ENCODE peak calls at places on chromosome 19, in eight cellular contexts. One of them, this sample, is unnamed.

GRCh38 chr19:40217921-40218890 is at the start of gene TTC9B:
- DNase-seq in BE2C: peak
- DNase-seq in neuronal stem cell: peak
- DNase-seq in type B pancreatic cell: peak
- DNase-seq in amygdala: peak
- DNase-seq in activated CD4-positive, alpha-beta T cell treated with anti-CD3 and anti-CD28 coated beads, Interleukin-2, amount 50 U/mL, for 48 hours: peak
- DNase-seq in fibroblast of the conjunctiva: no peak
- DNase-seq in left cardiac atrium: no peak
- DNase-seq in this sample: no peak

GRCh38 chr19:44282846-44283245 is 22.0 kb downstream of the ZNF235 start:
- DNase-seq in type B pancreatic cell: no peak
- DNase-seq in neuronal stem cell: no peak
- DNase-seq in activated CD4-positive, alpha-beta T cell treated with anti-CD3 and anti-CD28 coated beads, Interleukin-2, amount 50 U/mL, for 48 hours: no peak
- DNase-seq in BE2C: no peak
- DNase-seq in amygdala: no peak
- DNase-seq in left cardiac atrium: no peak
- DNase-seq in fibroblast of the conjunctiva: no peak
- DNase-seq in this sample: no peak

GRCh38 chr19:55700813-55701212 is 25.8 kb downstream of the EPN1 start:
- DNase-seq in type B pancreatic cell: no peak
- DNase-seq in neuronal stem cell: no peak
- DNase-seq in fibroblast of the conjunctiva: no peak
- DNase-seq in left cardiac atrium: no peak
- DNase-seq in BE2C: no peak
- DNase-seq in activated CD4-positive, alpha-beta T cell treated with anti-CD3 and anti-CD28 coated beads, Interleukin-2, amount 50 U/mL, for 48 hours: no peak
- DNase-seq in amygdala: no peak
- DNase-seq in this sample: no peak

GRCh38 chr19:3774621-3775373 is 2.8 kb upstream of the RAX2 start:
- DNase-seq in BE2C: no peak
- DNase-seq in type B pancreatic cell: no peak
- DNase-seq in left cardiac atrium: no peak
- DNase-seq in neuronal stem cell: no peak
- DNase-seq in fibroblast of the conjunctiva: no peak
- DNase-seq in activated CD4-positive, alpha-beta T cell treated with anti-CD3 and anti-CD28 coated beads, Interleukin-2, amount 50 U/mL, for 48 hours: no peak
- DNase-seq in amygdala: no peak
- DNase-seq in this sample: no peak

GRCh38 chr19:49331616-49332055 is 3.6 kb upstream of the CD37 start:
- DNase-seq in BE2C: peak
- DNase-seq in left cardiac atrium: no peak
- DNase-seq in neuronal stem cell: no peak
- DNase-seq in fibroblast of the conjunctiva: peak
- DNase-seq in type B pancreatic cell: no peak
- DNase-seq in activated CD4-positive, alpha-beta T cell treated with anti-CD3 and anti-CD28 coated beads, Interleukin-2, amount 50 U/mL, for 48 hours: peak
- DNase-seq in amygdala: peak
- DNase-seq in this sample: peak

GRCh38 chr19:7533281-7533819 is 2.2 kb upstream of the PNPLA6 start:
- DNase-seq in fibroblast of the conjunctiva: peak
- DNase-seq in BE2C: peak
- DNase-seq in amygdala: no peak
- DNase-seq in type B pancreatic cell: no peak
- DNase-seq in activated CD4-positive, alpha-beta T cell treated with anti-CD3 and anti-CD28 coated beads, Interleukin-2, amount 50 U/mL, for 48 hours: peak
- DNase-seq in left cardiac atrium: peak
- DNase-seq in neuronal stem cell: no peak
- DNase-seq in this sample: peak

GRCh38 chr19:47156861-47157454 is 26.3 kb downstream of the SAE1 start:
- DNase-seq in fibroblast of the conjunctiva: no peak
- DNase-seq in activated CD4-positive, alpha-beta T cell treated with anti-CD3 and anti-CD28 coated beads, Interleukin-2, amount 50 U/mL, for 48 hours: no peak
- DNase-seq in type B pancreatic cell: no peak
- DNase-seq in BE2C: no peak
- DNase-seq in amygdala: no peak
- DNase-seq in neuronal stem cell: no peak
- DNase-seq in left cardiac atrium: no peak
- DNase-seq in this sample: no peak

GRCh38 chr19:34808566-34808965 is 35.6 kb upstream of the ZNF599 start:
- DNase-seq in activated CD4-positive, alpha-beta T cell treated with anti-CD3 and anti-CD28 coated beads, Interleukin-2, amount 50 U/mL, for 48 hours: no peak
- DNase-seq in amygdala: no peak
- DNase-seq in neuronal stem cell: no peak
- DNase-seq in BE2C: no peak
- DNase-seq in left cardiac atrium: no peak
- DNase-seq in type B pancreatic cell: no peak
- DNase-seq in fibroblast of the conjunctiva: no peak
- DNase-seq in this sample: peak

GRCh38 chr19:38526430-38526829 is 91.3 kb downstream of the MAP4K1 start:
- DNase-seq in fibroblast of the conjunctiva: no peak
- DNase-seq in type B pancreatic cell: no peak
- DNase-seq in BE2C: no peak
- DNase-seq in amygdala: no peak
- DNase-seq in activated CD4-positive, alpha-beta T cell treated with anti-CD3 and anti-CD28 coated beads, Interleukin-2, amount 50 U/mL, for 48 hours: no peak
- DNase-seq in neuronal stem cell: no peak
- DNase-seq in left cardiac atrium: no peak
- DNase-seq in this sample: no peak

GRCh38 chr19:47469719-47470118 is 2.0 kb downstream of the SLC8A2 start:
- DNase-seq in fibroblast of the conjunctiva: no peak
- DNase-seq in BE2C: no peak
- DNase-seq in amygdala: no peak
- DNase-seq in type B pancreatic cell: no peak
- DNase-seq in activated CD4-positive, alpha-beta T cell treated with anti-CD3 and anti-CD28 coated beads, Interleukin-2, amount 50 U/mL, for 48 hours: no peak
- DNase-seq in left cardiac atrium: no peak
- DNase-seq in neuronal stem cell: no peak
- DNase-seq in this sample: no peak

GRCh38 chr19:8973501-8974091 is 36.6 kb downstream of the MUC16 start:
- DNase-seq in left cardiac atrium: no peak
- DNase-seq in type B pancreatic cell: no peak
- DNase-seq in neuronal stem cell: no peak
- DNase-seq in amygdala: no peak
- DNase-seq in fibroblast of the conjunctiva: no peak
- DNase-seq in BE2C: no peak
- DNase-seq in activated CD4-positive, alpha-beta T cell treated with anti-CD3 and anti-CD28 coated beads, Interleukin-2, amount 50 U/mL, for 48 hours: no peak
- DNase-seq in this sample: no peak

GRCh38 chr19:48351341-48351752 is 12.4 kb downstream of the TMEM143 start:
- DNase-seq in left cardiac atrium: peak
- DNase-seq in neuronal stem cell: peak
- DNase-seq in BE2C: peak
- DNase-seq in amygdala: no peak
- DNase-seq in type B pancreatic cell: no peak
- DNase-seq in fibroblast of the conjunctiva: no peak
- DNase-seq in activated CD4-positive, alpha-beta T cell treated with anti-CD3 and anti-CD28 coated beads, Interleukin-2, amount 50 U/mL, for 48 hours: peak
- DNase-seq in this sample: no peak

GRCh38 chr19:56995298-56995697 is 124.5 kb upstream of the USP29 start:
- DNase-seq in neuronal stem cell: no peak
- DNase-seq in BE2C: no peak
- DNase-seq in amygdala: no peak
- DNase-seq in type B pancreatic cell: no peak
- DNase-seq in fibroblast of the conjunctiva: no peak
- DNase-seq in left cardiac atrium: no peak
- DNase-seq in activated CD4-positive, alpha-beta T cell treated with anti-CD3 and anti-CD28 coated beads, Interleukin-2, amount 50 U/mL, for 48 hours: no peak
- DNase-seq in this sample: no peak

GRCh38 chr19:53365899-53366493 is 491 bp downstream of the ZNF525 start:
- DNase-seq in activated CD4-positive, alpha-beta T cell treated with anti-CD3 and anti-CD28 coated beads, Interleukin-2, amount 50 U/mL, for 48 hours: peak
- DNase-seq in neuronal stem cell: no peak
- DNase-seq in type B pancreatic cell: no peak
- DNase-seq in amygdala: no peak
- DNase-seq in BE2C: peak
- DNase-seq in left cardiac atrium: peak
- DNase-seq in fibroblast of the conjunctiva: no peak
- DNase-seq in this sample: no peak

GRCh38 chr19:42693760-42694350 is 46.4 kb downstream of the PSG3 start:
- DNase-seq in left cardiac atrium: no peak
- DNase-seq in BE2C: peak
- DNase-seq in fibroblast of the conjunctiva: peak
- DNase-seq in activated CD4-positive, alpha-beta T cell treated with anti-CD3 and anti-CD28 coated beads, Interleukin-2, amount 50 U/mL, for 48 hours: peak
- DNase-seq in type B pancreatic cell: no peak
- DNase-seq in neuronal stem cell: no peak
- DNase-seq in amygdala: no peak
- DNase-seq in this sample: peak

GRCh38 chr19:49637865-49638350 is 2.0 kb downstream of the RRAS start:
- DNase-seq in amygdala: no peak
- DNase-seq in neuronal stem cell: no peak
- DNase-seq in type B pancreatic cell: no peak
- DNase-seq in activated CD4-positive, alpha-beta T cell treated with anti-CD3 and anti-CD28 coated beads, Interleukin-2, amount 50 U/mL, for 48 hours: no peak
- DNase-seq in BE2C: peak
- DNase-seq in fibroblast of the conjunctiva: peak
- DNase-seq in left cardiac atrium: peak
- DNase-seq in this sample: peak

GRCh38 chr19:39085392-39085791 is 1.2 kb downstream of the ACP7 start:
- DNase-seq in left cardiac atrium: no peak
- DNase-seq in BE2C: no peak
- DNase-seq in activated CD4-positive, alpha-beta T cell treated with anti-CD3 and anti-CD28 coated beads, Interleukin-2, amount 50 U/mL, for 48 hours: no peak
- DNase-seq in type B pancreatic cell: no peak
- DNase-seq in neuronal stem cell: no peak
- DNase-seq in amygdala: no peak
- DNase-seq in fibroblast of the conjunctiva: no peak
- DNase-seq in this sample: no peak

GRCh38 chr19:32829345-32829896 is 40.1 kb downstream of the SLC7A9 start:
- DNase-seq in activated CD4-positive, alpha-beta T cell treated with anti-CD3 and anti-CD28 coated beads, Interleukin-2, amount 50 U/mL, for 48 hours: peak
- DNase-seq in neuronal stem cell: no peak
- DNase-seq in BE2C: no peak
- DNase-seq in fibroblast of the conjunctiva: no peak
- DNase-seq in amygdala: no peak
- DNase-seq in type B pancreatic cell: no peak
- DNase-seq in left cardiac atrium: no peak
- DNase-seq in this sample: no peak

GRCh38 chr19:45173816-45174215 is 4.2 kb downstream of the TRAPPC6A start:
- DNase-seq in neuronal stem cell: no peak
- DNase-seq in type B pancreatic cell: no peak
- DNase-seq in BE2C: no peak
- DNase-seq in amygdala: no peak
- DNase-seq in fibroblast of the conjunctiva: no peak
- DNase-seq in activated CD4-positive, alpha-beta T cell treated with anti-CD3 and anti-CD28 coated beads, Interleukin-2, amount 50 U/mL, for 48 hours: no peak
- DNase-seq in left cardiac atrium: no peak
- DNase-seq in this sample: peak

GRCh38 chr19:37594982-37595382 is 306 bp downstream of the ZNF540 start:
- DNase-seq in left cardiac atrium: peak
- DNase-seq in type B pancreatic cell: no peak
- DNase-seq in BE2C: no peak
- DNase-seq in amygdala: peak
- DNase-seq in activated CD4-positive, alpha-beta T cell treated with anti-CD3 and anti-CD28 coated beads, Interleukin-2, amount 50 U/mL, for 48 hours: peak
- DNase-seq in fibroblast of the conjunctiva: no peak
- DNase-seq in neuronal stem cell: no peak
- DNase-seq in this sample: peak

GRCh38 chr19:15759962-15760565 is 22.3 kb downstream of the OR10H3 start:
- DNase-seq in amygdala: no peak
- DNase-seq in neuronal stem cell: no peak
- DNase-seq in left cardiac atrium: no peak
- DNase-seq in activated CD4-positive, alpha-beta T cell treated with anti-CD3 and anti-CD28 coated beads, Interleukin-2, amount 50 U/mL, for 48 hours: peak
- DNase-seq in type B pancreatic cell: no peak
- DNase-seq in fibroblast of the conjunctiva: no peak
- DNase-seq in BE2C: peak
- DNase-seq in this sample: no peak

GRCh38 chr19:16062789-16063188 is 13.5 kb upstream of the TPM4 start:
- DNase-seq in activated CD4-positive, alpha-beta T cell treated with anti-CD3 and anti-CD28 coated beads, Interleukin-2, amount 50 U/mL, for 48 hours: peak
- DNase-seq in BE2C: peak
- DNase-seq in neuronal stem cell: no peak
- DNase-seq in left cardiac atrium: peak
- DNase-seq in amygdala: no peak
- DNase-seq in fibroblast of the conjunctiva: no peak
- DNase-seq in type B pancreatic cell: no peak
- DNase-seq in this sample: no peak

GRCh38 chr19:13598098-13598497 is 91.8 kb upstream of the CACNA1A start:
- DNase-seq in type B pancreatic cell: no peak
- DNase-seq in activated CD4-positive, alpha-beta T cell treated with anti-CD3 and anti-CD28 coated beads, Interleukin-2, amount 50 U/mL, for 48 hours: no peak
- DNase-seq in left cardiac atrium: no peak
- DNase-seq in BE2C: no peak
- DNase-seq in neuronal stem cell: no peak
- DNase-seq in amygdala: no peak
- DNase-seq in fibroblast of the conjunctiva: no peak
- DNase-seq in this sample: no peak

GRCh38 chr19:46601318-46602224 is at the start of gene CALM3:
- DNase-seq in neuronal stem cell: no peak
- DNase-seq in type B pancreatic cell: no peak
- DNase-seq in amygdala: no peak
- DNase-seq in fibroblast of the conjunctiva: no peak
- DNase-seq in activated CD4-positive, alpha-beta T cell treated with anti-CD3 and anti-CD28 coated beads, Interleukin-2, amount 50 U/mL, for 48 hours: no peak
- DNase-seq in BE2C: no peak
- DNase-seq in left cardiac atrium: peak
- DNase-seq in this sample: no peak

GRCh38 chr19:15463865-15464371 is 426 bp downstream of the RASAL3 start:
- DNase-seq in left cardiac atrium: no peak
- DNase-seq in BE2C: no peak
- DNase-seq in amygdala: no peak
- DNase-seq in fibroblast of the conjunctiva: no peak
- DNase-seq in activated CD4-positive, alpha-beta T cell treated with anti-CD3 and anti-CD28 coated beads, Interleukin-2, amount 50 U/mL, for 48 hours: peak
- DNase-seq in neuronal stem cell: no peak
- DNase-seq in type B pancreatic cell: no peak
- DNase-seq in this sample: no peak